ENCODE peak calls at places on chromosomes 6 and 20, in five cellular contexts. P is progenitor cell of endocrine pancreas, A is cardiac fibroblast, H is brain microvascular endothelial cell, C is heart left ventricle. Q is an unnamed sample.

GRCh38 chr20:48818481-48818987 is 9.3 kb downstream of the PREX1 start:
- DNase-seq in P (no peak), A (no peak), H (no peak), C (no peak), Q (no peak)

GRCh38 chr6:87154641-87155271 is 609 bp upstream of the ZNF292 start:
- DNase-seq in P (no peak), A (peak), H (peak), C (no peak), Q (no peak)

GRCh38 chr6:142478117-142478516 is 176.3 kb downstream of the ADGRG6 start:
- DNase-seq in P (no peak), A (peak), H (peak), C (no peak), Q (peak)

GRCh38 chr6:167932468-167933276 is 64.8 kb upstream of the KIF25 start:
- DNase-seq in P (no peak), A (no peak), H (peak), C (no peak), Q (no peak)

GRCh38 chr6:32181890-32182529 is 2.0 kb downstream of the AGER start:
- DNase-seq in P (no peak), A (no peak), H (no peak), C (no peak), Q (no peak)

GRCh38 chr20:56801991-56802740 is 173.1 kb downstream of the TFAP2C start:
- DNase-seq in P (no peak), A (no peak), H (no peak), C (no peak), Q (no peak)

GRCh38 chr6:150267686-150268561 is 100.9 kb upstream of the IYD start:
- DNase-seq in P (no peak), A (peak), H (peak), C (no peak), Q (peak)

GRCh38 chr20:18904192-18904591 is 90.6 kb downstream of the SCP2D1 start:
- DNase-seq in P (no peak), A (no peak), H (no peak), C (no peak), Q (no peak)

GRCh38 chr6:17361013-17361412 is 32.4 kb upstream of the CAP2 start:
- DNase-seq in P (no peak), A (no peak), H (no peak), C (no peak), Q (no peak)

GRCh38 chr6:39189915-39190544 is 39.2 kb downstream of the KCNK5 start:
- DNase-seq in P (peak), A (no peak), H (peak), C (no peak), Q (peak)

GRCh38 chr20:20465259-20465658 is 97.4 kb downstream of the INSM1 start:
- DNase-seq in P (no peak), A (peak), H (no peak), C (no peak), Q (no peak)

GRCh38 chr20:32585519-32586127 is 490 bp upstream of the NOL4L start:
- DNase-seq in P (no peak), A (no peak), H (no peak), C (no peak), Q (no peak)

GRCh38 chr6:44022671-44023352 is 104.4 kb downstream of the MRPL14 start:
- DNase-seq in P (no peak), A (no peak), H (no peak), C (no peak), Q (no peak)

GRCh38 chr20:32252189-32252588 is 25.3 kb upstream of the KIF3B start:
- DNase-seq in P (no peak), A (no peak), H (no peak), C (no peak), Q (no peak)

GRCh38 chr20:7667194-7667593 is 273.1 kb downstream of the HAO1 start:
- DNase-seq in P (no peak), A (peak), H (peak), C (no peak), Q (no peak)

DNA sequence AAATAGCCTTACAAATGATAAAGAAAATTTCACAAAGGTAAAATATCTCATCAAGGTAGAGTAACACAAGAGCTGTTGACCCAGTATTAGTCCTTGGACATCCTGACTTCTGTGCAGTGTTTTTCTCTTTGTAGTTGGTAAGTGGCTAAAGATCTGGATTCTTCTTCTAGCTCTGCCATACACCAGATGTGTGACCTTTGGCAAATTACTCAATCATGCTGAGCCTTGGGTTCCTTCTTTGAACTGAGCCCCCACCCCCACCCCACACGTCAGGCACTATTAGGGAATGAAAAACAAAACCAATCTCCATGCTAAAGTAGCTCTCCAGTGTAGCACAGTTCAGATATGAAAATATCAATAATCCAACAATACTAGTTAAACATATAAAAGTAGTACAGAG is 15.1 kb upstream of the TRIM39 start:
- DNase-seq in P (no peak), A (no peak), H (no peak), C (no peak), Q (no peak)
- TF ChIP-seq CTCF in P (no peak), A (no peak), H (no peak), C (no peak), Q (no peak)

GRCh38 chr20:13302647-13303425 is 81.8 kb downstream of the ISM1 start:
- DNase-seq in P (peak), A (peak), H (peak), C (no peak), Q (peak)
- TF ChIP-seq CTCF in P (peak), A (peak), H (peak), C (peak), Q (peak)

GRCh38 chr6:56570434-56571359 is 72.0 kb downstream of the DST start:
- DNase-seq in P (no peak), A (peak), H (no peak), C (no peak), Q (no peak)
- TF ChIP-seq CTCF in P (peak), A (peak), H (peak), C (peak), Q (peak)

DNA sequence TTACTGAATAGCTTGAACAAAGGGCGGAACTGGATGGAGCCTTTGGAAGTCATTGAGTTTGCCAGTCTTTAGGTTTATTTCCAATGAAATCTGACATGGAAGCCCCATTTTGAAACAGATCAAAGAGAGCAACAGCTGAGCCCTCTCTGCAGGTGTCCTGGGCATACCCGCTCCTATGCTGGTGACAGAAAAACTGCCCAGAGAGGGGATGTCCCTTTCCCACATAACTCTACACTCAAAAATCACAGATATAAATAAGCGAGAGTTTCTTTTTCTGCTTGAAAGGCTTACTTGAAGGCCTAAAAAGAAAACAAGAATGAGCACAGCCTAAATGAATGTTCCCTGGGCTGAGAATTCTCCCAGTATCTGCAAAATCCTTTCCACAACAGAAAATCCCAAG is 53.0 kb upstream of the RALY start:
- DNase-seq in P (no peak), A (no peak), H (no peak), C (no peak), Q (no peak)
- TF ChIP-seq CTCF in P (no peak), A (no peak), H (no peak), C (no peak), Q (no peak)

GRCh38 chr6:98514073-98514720 is 320.2 kb upstream of the POU3F2 start:
- DNase-seq in P (no peak), A (no peak), H (no peak), C (no peak), Q (no peak)
- TF ChIP-seq CTCF in P (no peak), A (no peak), H (no peak), C (no peak), Q (no peak)

GRCh38 chr20:45450097-45450818 is 19.3 kb upstream of the WFDC2 start:
- DNase-seq in P (no peak), A (peak), H (peak), C (no peak), Q (no peak)
- TF ChIP-seq CTCF in P (peak), A (peak), H (peak), C (peak), Q (peak)

GRCh38 chr6:10402648-10403311 is 12.1 kb downstream of the TFAP2A start:
- DNase-seq in P (no peak), A (no peak), H (no peak), C (no peak), Q (no peak)

GRCh38 chr6:10404799-10405524 is 9.9 kb downstream of the TFAP2A start:
- DNase-seq in P (no peak), A (no peak), H (no peak), C (no peak), Q (no peak)

GRCh38 chr6:10403385-10404106 is 11.3 kb downstream of the TFAP2A start:
- DNase-seq in P (no peak), A (peak), H (peak), C (no peak), Q (no peak)

GRCh38 chr6:10406556-10406955 is 8.3 kb downstream of the TFAP2A start:
- DNase-seq in P (no peak), A (no peak), H (no peak), C (no peak), Q (no peak)

DNA sequence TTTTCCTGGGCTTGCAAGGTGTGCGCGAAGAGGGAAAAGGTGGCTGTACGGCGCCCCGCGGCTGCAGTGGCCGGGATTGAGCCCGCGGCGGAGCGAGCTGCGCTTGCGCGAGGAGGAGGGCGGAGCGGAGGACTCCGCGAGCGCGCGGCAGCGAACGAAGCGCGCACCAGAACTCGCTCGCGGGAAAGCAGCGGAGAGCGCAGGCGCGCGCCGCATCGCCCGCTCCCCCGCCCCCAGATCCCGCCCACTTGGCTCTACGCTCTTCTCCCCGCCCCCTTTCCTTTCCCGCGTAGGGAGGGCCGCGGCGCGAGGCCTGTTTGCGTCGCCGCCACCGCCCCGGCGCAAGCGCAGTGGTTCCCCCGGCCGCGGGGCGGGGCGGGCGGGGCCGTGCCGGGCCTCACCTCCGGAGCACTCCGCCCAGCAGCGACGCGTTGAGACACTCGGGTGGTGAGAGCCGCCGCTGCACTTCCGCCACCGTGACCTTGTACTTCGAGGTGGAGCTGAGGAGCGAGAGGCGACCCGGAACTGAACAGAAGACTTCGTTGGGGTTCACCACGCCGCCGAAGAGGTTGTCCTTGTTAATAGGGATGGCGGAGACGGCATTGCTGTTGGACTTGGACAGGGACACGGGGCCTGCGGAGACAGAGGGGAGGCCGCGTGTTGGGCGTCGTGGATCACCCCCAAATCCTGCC is 10.6 kb downstream of the TFAP2A start:
- DNase-seq in P (peak), A (peak), H (peak), C (peak), Q (peak)
- TF ChIP-seq CTCF in P (peak), A (no peak), H (peak), C (peak), Q (no peak)

GRCh38 chr6:62978920-62979319 is 232.3 kb upstream of the FKBP1C start:
- DNase-seq in P (no peak), A (no peak), H (no peak), C (no peak), Q (no peak)
- TF ChIP-seq CTCF in P (no peak), A (no peak), H (no peak), C (no peak), Q (no peak)

GRCh38 chr6:121847806-121848522 is 412.5 kb downstream of the GJA1 start:
- DNase-seq in P (no peak), A (no peak), H (no peak), C (no peak), Q (no peak)

GRCh38 chr6:121844898-121845297 is 409.5 kb downstream of the GJA1 start:
- DNase-seq in P (no peak), A (no peak), H (no peak), C (no peak), Q (no peak)

GRCh38 chr6:121848523-121849255 is 413.2 kb downstream of the GJA1 start:
- DNase-seq in P (no peak), A (peak), H (no peak), C (no peak), Q (no peak)

GRCh38 chr6:121851056-121851455 is 415.6 kb downstream of the GJA1 start:
- DNase-seq in P (no peak), A (no peak), H (no peak), C (no peak), Q (no peak)

GRCh38 chr6:121849477-121849876 is 414.0 kb downstream of the GJA1 start:
- DNase-seq in P (peak), A (peak), H (peak), C (peak), Q (peak)
- TF ChIP-seq CTCF in P (peak), A (peak), H (peak), C (peak), Q (peak)

DNA sequence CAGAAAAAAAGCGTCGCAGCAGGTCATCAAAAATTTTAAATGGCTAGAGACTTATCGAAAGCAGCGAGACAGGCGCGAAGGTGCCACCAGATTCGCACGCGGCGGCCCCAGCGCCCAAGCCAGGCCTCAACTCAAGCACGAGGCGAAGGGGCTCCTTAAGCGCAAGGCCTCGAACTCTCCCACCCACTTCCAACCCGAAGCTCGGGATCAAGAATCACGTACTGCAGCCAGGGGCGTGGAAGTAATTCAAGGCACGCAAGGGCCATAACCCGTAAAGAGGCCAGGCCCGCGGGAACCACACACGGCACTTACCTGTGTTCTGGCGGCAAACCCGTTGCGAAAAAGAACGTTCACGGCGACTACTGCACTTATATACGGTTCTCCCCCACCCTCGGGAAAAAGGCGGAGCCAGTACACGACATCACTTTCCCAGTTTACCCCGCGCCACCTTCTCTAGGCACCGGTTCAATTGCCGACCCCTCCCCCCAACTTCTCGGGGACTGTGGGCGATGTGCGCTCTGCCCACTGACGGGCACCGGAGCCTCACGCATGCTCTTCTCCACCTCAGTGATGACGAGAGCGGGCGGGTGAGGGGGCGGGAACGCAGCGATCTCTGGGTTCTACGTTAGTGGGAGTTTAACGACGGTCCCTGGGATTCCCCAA is at the start of gene EEF1A1:
- DNase-seq in P (peak), A (peak), H (peak), C (peak), Q (peak)
- TF ChIP-seq CTCF in P (no peak), A (no peak), H (no peak), C (no peak), Q (peak)

Q was measured in glutamatergic neuron.